ENCODE peak calls at places on chromosomes 3 and 15, in nine cellular contexts. F is HFF-Myc, Z is GM23338, S is B cell, E is activated B cell treated with CpG ODN at 0.5 μM for 24 hours, C is foreskin keratinocyte, J is brain microvascular endothelial cell, B is ovary, W is upper lobe of left lung. O is an unnamed sample.

GRCh38 chr3:42084593-42084992 is 6.6 kb upstream of the TRAK1 start:
- DNase-seq in W (no peak), F (no peak), Z (no peak), C (no peak), J (no peak), S (no peak), E (no peak), B (no peak), O (no peak)

GRCh38 chr3:72549819-72550581 is 298.2 kb downstream of the SHQ1 start:
- DNase-seq in F (no peak), J (no peak), W (no peak), C (no peak), B (no peak), S (peak), Z (no peak), E (no peak), O (no peak)

GRCh38 chr3:36447063-36447462 is 66.8 kb downstream of the STAC start:
- DNase-seq in W (no peak), J (no peak), S (no peak), B (no peak), C (no peak), E (no peak), F (no peak), Z (no peak), O (no peak)

GRCh38 chr15:88124199-88124598 is 132.3 kb downstream of the NTRK3 start:
- DNase-seq in S (no peak), B (no peak), F (no peak), E (no peak), J (no peak), W (no peak), Z (no peak), C (no peak), O (no peak)

GRCh38 chr3:14434105-14434504 is 31.7 kb downstream of the SLC6A6 start:
- DNase-seq in Z (no peak), F (no peak), B (no peak), W (no peak), E (no peak), C (no peak), S (no peak), J (no peak), O (no peak)

GRCh38 chr15:83100072-83100646 is 7.3 kb upstream of the TM6SF1 start:
- DNase-seq in C (no peak), W (no peak), J (no peak), E (no peak), B (no peak), S (no peak), Z (no peak), F (no peak), O (no peak)

GRCh38 chr15:62344806-62345539 is 179.9 kb upstream of the C2CD4B start:
- DNase-seq in C (peak), S (peak), W (peak), B (peak), E (peak), J (peak), Z (peak), F (peak), O (peak)

GRCh38 chr15:101528108-101528916 is 38.8 kb upstream of the PCSK6 start:
- DNase-seq in E (no peak), J (no peak), Z (no peak), C (no peak), B (peak), S (no peak), F (no peak), W (peak), O (no peak)

GRCh38 chr3:185089343-185089742 is 63.5 kb downstream of the C3orf70 start:
- DNase-seq in F (no peak), W (no peak), B (no peak), S (no peak), J (no peak), C (no peak), Z (no peak), E (no peak), O (no peak)

GRCh38 chr15:87167706-87168105 is 1088.0 kb downstream of the AGBL1 start:
- DNase-seq in W (no peak), F (no peak), S (no peak), E (no peak), J (no peak), B (no peak), C (peak), Z (no peak), O (no peak)

GRCh38 chr3:43024183-43024865 is 45.2 kb downstream of the GASK1A start:
- DNase-seq in E (no peak), F (no peak), S (no peak), C (no peak), J (no peak), B (no peak), W (no peak), Z (no peak), O (no peak)

GRCh38 chr3:182364723-182365650 is 428.3 kb upstream of the ATP11B start:
- DNase-seq in E (no peak), J (no peak), W (no peak), S (no peak), C (peak), B (no peak), F (no peak), Z (no peak), O (no peak)

GRCh38 chr3:185351371-185351770 is 11.6 kb upstream of the MAP3K13 start:
- DNase-seq in C (no peak), W (no peak), S (no peak), B (no peak), F (no peak), Z (no peak), J (no peak), E (no peak), O (no peak)

GRCh38 chr3:171875923-171876412 is 32.8 kb downstream of the TMEM212 start:
- DNase-seq in B (no peak), Z (no peak), E (no peak), W (no peak), C (peak), F (no peak), S (no peak), J (peak), O (no peak)

GRCh38 chr3:151903501-151903991 is 30.1 kb downstream of the SUCNR1 start:
- DNase-seq in F (no peak), E (no peak), S (no peak), Z (no peak), W (no peak), J (peak), C (no peak), B (no peak), O (no peak)

GRCh38 chr3:50340404-50341329 is at the start of gene RASSF1:
- DNase-seq in J (no peak), F (no peak), S (peak), B (peak), C (no peak), W (peak), E (peak), Z (peak), O (no peak)

GRCh38 chr3:14047841-14048240 is 76.8 kb downstream of the CHCHD4 start:
- DNase-seq in Z (no peak), S (no peak), J (no peak), W (no peak), C (peak), F (no peak), B (no peak), E (no peak), O (no peak)

GRCh38 chr3:106839576-106840280 is 537.5 kb upstream of the CCDC54 start:
- DNase-seq in Z (no peak), B (no peak), C (no peak), F (no peak), E (no peak), W (no peak), S (no peak), J (no peak), O (no peak)

GRCh38 chr3:140859592-140860336 is 81.9 kb upstream of the SLC25A36 start:
- DNase-seq in S (no peak), Z (peak), W (no peak), J (no peak), C (peak), F (no peak), E (no peak), B (no peak), O (no peak)

GRCh38 chr3:34396288-34396687 is 597.9 kb downstream of the PDCD6IP start:
- DNase-seq in F (no peak), E (no peak), Z (no peak), W (no peak), B (no peak), J (no peak), S (no peak), C (no peak), O (no peak)

GRCh38 chr3:71652786-71653419 is 69.4 kb upstream of the FOXP1 start:
- DNase-seq in B (no peak), S (peak), W (no peak), E (no peak), J (peak), Z (peak), C (no peak), F (no peak), O (no peak)

GRCh38 chr3:97425002-97425401 is 339.6 kb upstream of the ARL6 start:
- DNase-seq in S (no peak), Z (no peak), C (no peak), B (no peak), J (no peak), W (no peak), F (no peak), E (no peak), O (no peak)

DNA sequence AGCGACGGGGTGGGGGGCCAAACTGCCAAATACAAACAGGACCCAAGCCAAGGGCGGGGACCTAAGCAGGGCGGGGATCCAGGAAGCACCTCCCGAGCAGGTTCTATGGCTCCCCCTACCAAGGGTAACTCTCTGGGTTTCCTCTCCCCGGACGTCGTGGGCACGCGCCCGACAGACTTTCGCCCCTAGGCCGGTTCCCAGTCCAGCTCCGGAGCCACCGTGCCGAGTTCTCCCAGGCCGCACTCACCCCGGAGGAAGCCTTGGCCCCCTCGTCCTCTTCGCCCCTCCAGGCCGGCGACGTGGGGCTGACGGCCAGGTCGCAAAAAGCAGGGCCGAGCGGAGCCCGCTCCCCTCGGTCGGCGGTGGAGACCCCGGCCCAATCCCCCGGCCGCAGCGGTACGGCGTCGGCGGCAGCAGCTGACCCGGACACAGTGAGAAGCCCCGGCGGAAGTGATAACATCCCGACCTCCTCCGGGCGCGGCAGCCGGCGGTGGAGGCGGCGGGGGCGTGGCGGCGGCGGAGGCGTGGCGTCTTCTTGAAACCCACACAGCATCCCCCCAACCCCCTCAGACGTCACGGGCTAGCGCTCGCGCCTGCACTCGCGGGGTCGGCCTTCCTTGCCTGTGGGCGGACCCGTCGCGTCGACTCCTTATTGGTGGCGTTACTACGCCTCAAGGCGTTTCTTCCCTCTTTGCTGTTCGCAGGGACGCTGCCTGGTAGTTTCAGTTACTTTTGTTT is at the start of gene BNIP2:
- DNase-seq in J (peak), S (peak), F (peak), Z (peak), E (peak), B (peak), C (peak), W (peak), O (peak)
- TF ChIP-seq CTCF in J (no peak), S (no peak), F (no peak), Z (no peak), E (no peak), B (no peak), C (peak), W (no peak), O (no peak)

GRCh38 chr3:181103605-181104004 is 114.1 kb upstream of the DNAJC19 start:
- DNase-seq in S (no peak), F (peak), B (no peak), J (no peak), E (no peak), C (no peak), Z (peak), W (no peak), O (peak)
- TF ChIP-seq CTCF in S (peak), F (peak), B (no peak), J (peak), E (no peak), C (peak), Z (peak), W (no peak), O (peak)

GRCh38 chr3:121995190-121996137 is 26.6 kb downstream of the ILDR1 start:
- DNase-seq in E (peak), W (no peak), Z (peak), B (no peak), C (peak), S (peak), F (peak), J (peak), O (peak)

GRCh38 chr3:121988146-121988545 is 33.9 kb downstream of the ILDR1 start:
- DNase-seq in F (no peak), J (no peak), B (no peak), W (no peak), S (no peak), C (no peak), Z (no peak), E (no peak), O (no peak)

GRCh38 chr3:121985841-121986240 is 36.2 kb downstream of the ILDR1 start:
- DNase-seq in E (no peak), B (no peak), C (no peak), W (no peak), S (no peak), F (no peak), J (no peak), Z (no peak), O (no peak)

GRCh38 chr3:121992601-121993560 is 29.2 kb downstream of the ILDR1 start:
- DNase-seq in Z (no peak), B (no peak), J (no peak), S (peak), F (no peak), E (no peak), W (peak), C (no peak), O (no peak)

DNA sequence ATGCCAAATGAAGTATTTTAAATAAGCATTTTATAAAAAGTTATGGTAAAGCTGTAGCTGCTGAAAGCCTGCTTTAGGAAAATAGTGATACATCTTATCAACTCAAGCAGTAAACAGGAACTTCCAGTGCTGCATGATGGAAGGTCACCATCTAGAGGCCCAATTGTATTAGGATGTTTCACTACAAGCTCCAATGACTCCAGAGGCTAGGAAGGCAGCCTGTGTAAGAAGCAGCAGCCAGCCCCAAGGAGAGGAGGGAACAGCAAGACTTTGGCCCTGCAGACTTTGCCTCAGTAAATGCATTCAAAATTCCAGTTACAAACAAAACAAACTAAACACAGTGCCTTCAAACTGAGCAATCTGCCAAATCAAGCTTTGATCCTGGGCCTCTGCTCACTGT is 32.1 kb downstream of the ILDR1 start:
- DNase-seq in B (no peak), F (no peak), Z (peak), E (no peak), C (no peak), J (no peak), W (no peak), S (no peak), O (no peak)
- TF ChIP-seq CTCF in B (no peak), F (no peak), Z (peak), E (no peak), C (peak), J (no peak), W (no peak), S (no peak), O (no peak)

DNA sequence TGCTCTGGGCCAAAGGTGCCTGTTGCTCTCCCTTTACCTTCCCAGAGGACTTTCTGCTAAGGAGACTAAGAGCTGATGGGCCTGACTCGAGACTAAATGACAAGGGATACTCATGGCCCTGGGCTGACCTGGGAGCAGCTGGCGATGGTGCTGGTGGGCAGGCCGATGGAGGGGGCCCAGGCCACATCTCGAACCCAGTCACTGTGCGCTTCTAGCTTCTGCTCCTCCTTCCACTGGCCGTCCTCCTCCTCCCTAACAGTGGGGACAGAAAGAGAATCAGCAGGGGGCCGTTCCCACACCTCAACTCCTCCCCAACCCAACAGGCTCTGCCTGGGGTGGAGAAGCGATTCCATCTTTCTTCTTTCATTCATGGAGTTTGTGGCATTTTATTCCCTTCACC is 12.2 kb upstream of the GHRL start:
- DNase-seq in C (no peak), E (no peak), B (no peak), S (no peak), J (no peak), W (no peak), F (no peak), Z (no peak), O (no peak)
- TF ChIP-seq CTCF in C (no peak), E (no peak), B (no peak), S (no peak), J (no peak), W (no peak), F (no peak), Z (no peak), O (no peak)

GRCh38 chr15:31175484-31175883 is 74.0 kb upstream of the TRPM1 start:
- DNase-seq in B (no peak), E (no peak), Z (no peak), J (no peak), S (no peak), W (peak), C (no peak), F (no peak), O (no peak)

GRCh38 chr15:31178705-31179104 is 77.2 kb upstream of the TRPM1 start:
- DNase-seq in Z (no peak), C (no peak), B (no peak), S (no peak), E (no peak), J (no peak), W (no peak), F (no peak), O (no peak)

GRCh38 chr15:31173790-31174450 is 72.4 kb upstream of the TRPM1 start:
- DNase-seq in F (no peak), Z (no peak), J (no peak), B (no peak), E (no peak), S (no peak), W (no peak), C (no peak), O (no peak)

GRCh38 chr15:31177936-31178335 is 76.4 kb upstream of the TRPM1 start:
- DNase-seq in J (no peak), Z (no peak), C (no peak), F (no peak), S (no peak), W (no peak), E (no peak), B (no peak), O (no peak)

DNA sequence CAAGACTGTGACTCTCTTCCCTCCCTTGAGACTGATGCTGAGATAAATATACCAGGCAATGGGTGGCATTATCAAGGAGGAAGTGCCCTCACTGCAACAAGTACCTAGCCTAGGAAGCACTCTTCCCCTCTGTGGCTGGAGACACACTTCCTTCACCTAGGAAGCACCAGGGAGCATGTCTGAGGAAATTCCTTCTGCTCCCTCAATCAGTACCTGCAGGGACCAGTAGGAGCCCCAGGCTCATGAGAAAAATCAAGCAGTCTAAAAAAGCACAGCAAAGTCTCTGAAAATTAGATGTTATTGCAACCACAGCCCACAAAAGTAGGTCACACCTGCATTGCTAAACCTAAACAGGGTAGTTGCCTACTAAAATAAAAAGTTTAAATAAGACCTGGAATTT is 78.2 kb upstream of the TRPM1 start:
- DNase-seq in J (no peak), S (no peak), C (no peak), E (no peak), W (no peak), B (no peak), Z (peak), F (no peak), O (no peak)
- TF ChIP-seq CTCF in J (peak), S (no peak), C (no peak), E (no peak), W (no peak), B (no peak), Z (no peak), F (no peak), O (no peak)

GRCh38 chr15:58770519-58770856 is 614 bp upstream of the MINDY2 start:
- DNase-seq in W (no peak), Z (no peak), E (no peak), F (no peak), S (no peak), J (peak), C (peak), B (no peak), O (no peak)
- TF ChIP-seq CTCF in W (peak), Z (no peak), E (no peak), F (no peak), S (no peak), J (peak), C (no peak), B (peak), O (no peak)

GRCh38 chr15:78242128-78242527 is 7.8 kb upstream of the ACSBG1 start:
- DNase-seq in S (no peak), J (no peak), F (no peak), B (no peak), C (no peak), W (no peak), Z (peak), E (no peak), O (peak)
- TF ChIP-seq CTCF in S (no peak), J (peak), F (peak), B (no peak), C (peak), W (peak), Z (peak), E (no peak), O (no peak)